ENCODE peak calls at places on chromosomes 4 and X, in nine cellular contexts. Y is uterus, V is GM23338, C is heart left ventricle, K is aorta, H is psoas muscle, F is MM.1S, A is esophagus muscularis mucosa, R is upper lobe of left lung. I is an unnamed sample.

GRCh38 chr4:38114435-38114834 is 154.2 kb downstream of the PTTG2 start:
- DNase-seq in Y (no peak), V (peak; percentile 90), C (no peak), K (no peak), H (no peak), F (no peak), A (no peak), R (no peak), I (no peak)

GRCh38 chrX:33686105-33686504 is 446.0 kb downstream of the FAM47A start:
- DNase-seq in Y (no peak), V (no peak), C (no peak), K (no peak), H (no peak), F (no peak), A (no peak), R (no peak), I (no peak)

GRCh38 chr4:36086387-36086786 is 157.9 kb downstream of the ARAP2 start:
- DNase-seq in Y (no peak), V (no peak), C (no peak), K (no peak), H (no peak), F (no peak), A (no peak), R (no peak), I (no peak)

GRCh38 chr4:3715251-3716033 is 50.7 kb upstream of the ADRA2C start:
- DNase-seq in Y (no peak), V (no peak), C (no peak), K (peak; percentile 59), H (peak; percentile 41), F (no peak), A (no peak), R (no peak), I (no peak)

GRCh38 chrX:81257817-81258216 is 55.9 kb downstream of the SH3BGRL start:
- DNase-seq in Y (no peak), V (no peak), C (no peak), K (no peak), H (no peak), F (no peak), A (no peak), R (no peak), I (no peak)

GRCh38 chr4:114807759-114808404 is 209.3 kb downstream of the UGT8 start:
- DNase-seq in Y (no peak), V (peak; percentile 78), C (no peak), K (no peak), H (no peak), F (peak; percentile 70), A (no peak), R (peak; percentile 34), I (no peak)

GRCh38 chrX:53684415-53685192 is 1.9 kb downstream of the HUWE1 start:
- DNase-seq in Y (no peak), V (peak; percentile 3), C (no peak), K (peak; percentile 96), H (no peak), F (no peak), A (no peak), R (no peak), I (no peak)

GRCh38 chr4:40178672-40179071 is 18.2 kb upstream of the RHOH start:
- DNase-seq in Y (no peak), V (no peak), C (no peak), K (no peak), H (no peak), F (peak; percentile 51), A (no peak), R (no peak), I (no peak)

GRCh38 chr4:72313121-72313520 is 255.9 kb downstream of the ADAMTS3 start:
- DNase-seq in Y (no peak), V (no peak), C (no peak), K (no peak), H (no peak), F (no peak), A (no peak), R (peak; percentile 28), I (no peak)

GRCh38 chr4:40305329-40306193 is 29.6 kb upstream of the CHRNA9 start:
- DNase-seq in Y (no peak), V (no peak), C (no peak), K (no peak), H (no peak), F (peak; percentile 92), A (no peak), R (no peak), I (no peak)

GRCh38 chr4:151098191-151098590 is 1.2 kb upstream of the RPS3A start:
- DNase-seq in Y (peak; percentile 28), V (no peak), C (no peak), K (no peak), H (no peak), F (no peak), A (no peak), R (peak; percentile 28), I (no peak)

GRCh38 chrX:106467422-106467821 is 144.4 kb upstream of the RADX start:
- DNase-seq in Y (no peak), V (peak; percentile 54), C (no peak), K (no peak), H (peak; percentile 30), F (no peak), A (no peak), R (no peak), I (no peak)

GRCh38 chrX:9180623-9181022 is 146.7 kb upstream of the FAM9B start:
- DNase-seq in Y (no peak), V (peak; percentile 59), C (no peak), K (no peak), H (no peak), F (no peak), A (no peak), R (no peak), I (no peak)

GRCh38 chr4:175447006-175447405 is 365.1 kb downstream of the GPM6A start:
- DNase-seq in Y (no peak), V (no peak), C (no peak), K (no peak), H (no peak), F (no peak), A (no peak), R (no peak), I (no peak)

GRCh38 chr4:187656953-187657352 is 338.6 kb upstream of the ZFP42 start:
- DNase-seq in Y (no peak), V (no peak), C (no peak), K (no peak), H (no peak), F (no peak), A (no peak), R (no peak), I (no peak)

GRCh38 chr4:119113033-119113655 is 22.5 kb upstream of the MYOZ2 start:
- DNase-seq in Y (no peak), V (no peak), C (no peak), K (no peak), H (no peak), F (no peak), A (no peak), R (no peak), I (peak; percentile 70)

GRCh38 chr4:89497517-89498308 is 190.1 kb upstream of the GPRIN3 start:
- DNase-seq in Y (no peak), V (no peak), C (no peak), K (no peak), H (no peak), F (no peak), A (no peak), R (no peak), I (no peak)

DNA sequence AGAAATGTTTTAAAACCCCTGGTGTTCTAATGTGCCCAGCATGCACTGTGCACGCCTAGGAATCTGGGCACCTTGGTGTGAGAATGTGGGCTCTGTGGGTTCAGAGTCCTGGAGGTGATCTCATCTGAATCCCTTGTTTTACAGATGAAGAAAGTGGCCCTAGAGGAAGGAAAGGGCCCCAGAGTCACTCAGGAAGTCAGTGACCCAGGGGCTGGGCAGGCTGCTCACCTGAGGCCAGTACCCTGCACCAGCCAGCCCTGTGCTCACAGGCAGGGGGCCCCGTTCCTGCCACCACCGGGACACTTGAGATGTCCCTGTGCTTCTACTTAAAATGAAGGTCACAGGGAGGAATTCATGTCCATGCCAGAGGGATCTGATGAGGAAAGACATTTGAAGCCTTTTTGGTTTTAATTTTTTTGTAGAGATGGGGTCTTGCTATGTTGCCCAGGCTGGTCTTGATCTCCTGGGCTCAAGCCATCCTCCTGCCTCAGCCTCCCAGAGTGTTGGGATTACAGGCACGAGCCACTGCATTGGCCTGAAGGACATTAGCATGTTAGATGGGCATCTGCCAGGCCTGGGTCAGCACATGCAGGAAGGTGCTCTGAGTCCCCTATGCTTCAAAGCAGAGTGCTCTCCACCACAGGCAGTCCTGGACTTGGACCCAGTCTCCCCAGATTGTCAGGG is 7.4 kb upstream of the S100P start:
- DNase-seq in Y (no peak), V (no peak), C (no peak), K (no peak), H (no peak), F (no peak), A (no peak), R (no peak), I (no peak)
- H3K27ac ChIP-seq in Y (no peak overlapping the region), V (no peak overlapping the region), C (no peak overlapping the region), K (no peak overlapping the region), H (no peak overlapping the region), F (no peak overlapping the region), A (no peak overlapping the region), R (no peak overlapping the region), I (no peak overlapping the region)

GRCh38 chr4:28009541-28009940 is 1148.9 kb downstream of the STIM2 start:
- DNase-seq in Y (no peak), V (no peak), C (no peak), K (no peak), H (no peak), F (no peak), A (no peak), R (no peak), I (no peak)

GRCh38 chr4:28010543-28011235 is 1150.0 kb downstream of the STIM2 start:
- DNase-seq in Y (no peak), V (no peak), C (no peak), K (no peak), H (no peak), F (no peak), A (no peak), R (no peak), I (no peak)

GRCh38 chr4:28007693-28008092 is 1147.1 kb downstream of the STIM2 start:
- DNase-seq in Y (no peak), V (no peak), C (no peak), K (no peak), H (no peak), F (no peak), A (no peak), R (no peak), I (no peak)

GRCh38 chr4:28001698-28002097 is 1141.1 kb downstream of the STIM2 start:
- DNase-seq in Y (no peak), V (peak; percentile 26), C (no peak), K (no peak), H (no peak), F (no peak), A (no peak), R (no peak), I (no peak)

GRCh38 chr4:28006021-28006420 is 1145.4 kb downstream of the STIM2 start:
- DNase-seq in Y (no peak), V (no peak), C (no peak), K (peak; percentile 31), H (no peak), F (no peak), A (no peak), R (no peak), I (no peak)
- H3K27ac ChIP-seq in Y (no peak overlapping the region), V (no peak overlapping the region), C (no peak overlapping the region), K (no peak overlapping the region), H (no peak overlapping the region), F (no peak overlapping the region), A (no peak overlapping the region), R (no peak overlapping the region), I (no peak overlapping the region)

GRCh38 chrX:10761447-10761846 is 141.1 kb upstream of the MID1 start:
- DNase-seq in Y (no peak), V (no peak), C (no peak), K (no peak), H (no peak), F (no peak), A (no peak), R (no peak), I (peak; percentile 33)
- H3K27ac ChIP-seq in Y (no peak overlapping the region), V (no peak overlapping the region), C (no peak overlapping the region), K (no peak overlapping the region), H (no peak overlapping the region), F (no peak overlapping the region), A (no peak overlapping the region), R (no peak overlapping the region), I (peak overlapping the region; percentile 36)

GRCh38 chr4:76902233-76902890 is 4.4 kb upstream of the SOWAHB start:
- DNase-seq in Y (no peak), V (no peak), C (no peak), K (no peak), H (no peak), F (no peak), A (no peak), R (no peak), I (no peak)
- H3K27ac ChIP-seq in Y (no peak overlapping the region), V (no peak overlapping the region), C (no peak overlapping the region), K (no peak overlapping the region), H (no peak overlapping the region), F (no peak overlapping the region), A (no peak overlapping the region), R (no peak overlapping the region), I (no peak overlapping the region)